ENCODE peak calls at places on chromosomes 1 and 21, in four cellular contexts. G, M, E and R are unnamed samples.

GRCh38 chr1:12153181-12153785 is 13.5 kb upstream of the TNFRSF1B start:
- DNase-seq in M (no peak), G (no peak), E (peak; percentile 88), R (peak; percentile 74)

GRCh38 chr1:167717351-167717750 is 4.4 kb upstream of the MPZL1 start:
- DNase-seq in G (no peak), M (no peak), E (peak; percentile 64), R (no peak)

GRCh38 chr1:21323091-21323490 is 32.8 kb upstream of the ECE1 start:
- DNase-seq in E (no peak), G (no peak), M (no peak), R (peak; percentile 42)

GRCh38 chr1:205451202-205451601 is 4.6 kb downstream of the BLACAT1 start:
- DNase-seq in E (no peak), G (no peak), M (no peak), R (no peak)

GRCh38 chr1:185249563-185249962 is 67.5 kb downstream of the IVNS1ABP start:
- DNase-seq in E (no peak), G (no peak), M (no peak), R (no peak)

GRCh38 chr1:95916616-95917015 is 682.6 kb downstream of the RWDD3 start:
- DNase-seq in M (no peak), E (peak; percentile 14), G (no peak), R (peak; percentile 39)

GRCh38 chr1:20540281-20540680 is 12.1 kb upstream of the FAM43B start:
- DNase-seq in M (no peak), G (no peak), E (peak; percentile 44), R (peak; percentile 7)

GRCh38 chr1:207619833-207620572 is 24.9 kb upstream of the CR1L start:
- DNase-seq in E (peak; percentile 51), G (peak; percentile 63), M (no peak), R (peak; percentile 66)

GRCh38 chr1:198153103-198153502 is 3.7 kb upstream of the NEK7 start:
- DNase-seq in E (peak; percentile 86), G (no peak), M (no peak), R (peak; percentile 84)

GRCh38 chr1:52786148-52786547 is 56.4 kb upstream of the ZYG11A start:
- DNase-seq in M (no peak), E (no peak), G (no peak), R (no peak)

GRCh38 chr21:31220567-31220966 is 123.5 kb downstream of the TIAM1 start:
- DNase-seq in M (peak; percentile 5), E (peak; percentile 24), G (no peak), R (no peak)

GRCh38 chr1:8705104-8705503 is 112.3 kb downstream of the RERE start:
- DNase-seq in E (no peak), M (no peak), G (no peak), R (no peak)

GRCh38 chr1:65309317-65310077 is at the start of gene DNAJC6:
- DNase-seq in E (peak; percentile 42), G (peak; percentile 93), M (peak; percentile 62), R (peak; percentile 69)

GRCh38 chr1:150551784-150552691 is 2.8 kb downstream of the ADAMTSL4 start:
- DNase-seq in M (no peak), G (no peak), E (peak; percentile 92), R (peak; percentile 97)

GRCh38 chr1:182713492-182713891 is 29.1 kb upstream of the RGS8 start:
- DNase-seq in G (no peak), M (no peak), E (no peak), R (no peak)

GRCh38 chr1:26677306-26678115 is 18.3 kb upstream of the ARID1A start:
- DNase-seq in M (peak; percentile 14), E (peak; percentile 64), G (peak; percentile 51), R (peak; percentile 79)